ENCODE peak calls at places on chromosomes 7 and 10, in four cellular contexts. B, C, M and I are unnamed samples.

GRCh38 chr7:154598864-154599263 is 404.1 kb downstream of the PAXIP1 start:
- DNase-seq in B (no peak), C (no peak), M (no peak), I (no peak)

GRCh38 chr10:114239994-114240345 is 916 bp downstream of the VWA2 start:
- DNase-seq in B (no peak), C (no peak), M (no peak), I (no peak)

GRCh38 chr10:14072541-14072940 is 258.2 kb downstream of the FRMD4A start:
- DNase-seq in B (no peak), C (no peak), M (peak), I (no peak)

GRCh38 chr7:48109848-48110663 is 21.0 kb downstream of the UPP1 start:
- DNase-seq in B (no peak), C (peak), M (peak), I (peak)

GRCh38 chr7:87199700-87200450 is 19.7 kb downstream of the TMEM243 start:
- DNase-seq in B (no peak), C (no peak), M (no peak), I (no peak)

GRCh38 chr7:26843696-26844095 is 20.7 kb downstream of the SKAP2 start:
- DNase-seq in B (no peak), C (peak), M (peak), I (no peak)

GRCh38 chr7:148527717-148528168 is 62.8 kb upstream of the C7orf33 start:
- DNase-seq in B (peak), C (peak), M (peak), I (peak)

GRCh38 chr7:74043523-74043951 is 15.6 kb downstream of the ELN start:
- DNase-seq in B (peak), C (no peak), M (no peak), I (peak)

GRCh38 chr7:129055294-129055816 is 444 bp upstream of the TNPO3 start:
- DNase-seq in B (no peak), C (no peak), M (no peak), I (no peak)

GRCh38 chr10:101614957-101615759 is 27.0 kb downstream of the DPCD start:
- DNase-seq in B (no peak), C (no peak), M (no peak), I (no peak)

GRCh38 chr10:1939016-1939415 is 201.7 kb upstream of the ADARB2 start:
- DNase-seq in B (no peak), C (no peak), M (no peak), I (no peak)

GRCh38 chr10:115829501-115830215 is 443.3 kb downstream of the GFRA1 start:
- DNase-seq in B (peak), C (no peak), M (no peak), I (peak)

GRCh38 chr10:35090162-35090954 is at the start of gene CUL2:
- DNase-seq in B (peak), C (peak), M (peak), I (peak)
- H3K4me3 ChIP-seq in B (peak), C (peak), M (peak), I (peak)

GRCh38 chr10:93064874-93065660 is 4.5 kb downstream of the CYP26C1 start:
- DNase-seq in B (no peak), C (no peak), M (no peak), I (no peak)
- TF ChIP-seq EZH2 in B (no peak), C (no peak), M (no peak), I (no peak)

DNA sequence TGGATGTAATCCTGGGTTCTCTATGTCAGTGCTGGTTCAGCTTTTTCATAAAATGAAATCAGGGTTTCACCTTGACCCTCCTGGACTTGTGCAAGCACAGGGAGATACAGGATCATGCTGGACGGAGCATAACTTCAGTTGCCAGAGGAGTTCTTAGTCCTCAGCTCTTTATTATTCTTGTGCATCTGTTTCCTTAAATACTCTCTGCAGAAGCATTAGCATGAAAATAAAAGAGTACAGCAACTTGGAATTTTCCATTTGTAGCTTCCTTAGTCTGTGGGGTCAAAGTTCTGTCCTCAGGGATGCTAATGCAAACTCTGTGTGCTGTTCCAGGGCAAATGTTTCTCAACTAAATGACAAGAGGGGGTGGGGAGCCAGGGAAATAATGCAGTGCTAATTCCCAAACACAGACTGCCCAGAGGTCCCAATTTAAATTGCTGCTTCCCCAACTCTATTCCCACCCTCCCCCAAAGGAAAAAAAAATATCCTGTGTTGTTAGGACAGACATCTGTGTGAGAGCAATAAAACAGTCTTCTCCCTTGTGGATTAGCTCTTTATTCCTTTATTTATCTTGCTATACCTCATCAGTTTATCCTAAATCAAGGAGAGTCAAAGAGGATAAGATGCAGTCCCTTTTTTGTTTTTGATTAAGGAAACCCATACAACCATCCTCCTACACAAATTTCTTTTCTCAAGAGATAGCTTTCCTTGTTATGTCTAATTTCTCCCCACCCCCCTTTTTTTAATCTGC is 905.0 kb downstream of the LRMDA start:
- DNase-seq in B (no peak), C (no peak), M (no peak), I (no peak)
- H3K27ac ChIP-seq in B (no peak), C (no peak), M (no peak), I (no peak)

GRCh38 chr7:39732837-39733804 is 109.7 kb downstream of the RALA start:
- DNase-seq in B (peak), C (peak), M (peak), I (peak)

GRCh38 chr7:39735903-39736302 is 112.5 kb downstream of the RALA start:
- DNase-seq in B (peak), C (no peak), M (no peak), I (peak)

GRCh38 chr7:39733881-39734571 is 110.7 kb downstream of the RALA start:
- DNase-seq in B (peak), C (no peak), M (peak), I (peak)

DNA sequence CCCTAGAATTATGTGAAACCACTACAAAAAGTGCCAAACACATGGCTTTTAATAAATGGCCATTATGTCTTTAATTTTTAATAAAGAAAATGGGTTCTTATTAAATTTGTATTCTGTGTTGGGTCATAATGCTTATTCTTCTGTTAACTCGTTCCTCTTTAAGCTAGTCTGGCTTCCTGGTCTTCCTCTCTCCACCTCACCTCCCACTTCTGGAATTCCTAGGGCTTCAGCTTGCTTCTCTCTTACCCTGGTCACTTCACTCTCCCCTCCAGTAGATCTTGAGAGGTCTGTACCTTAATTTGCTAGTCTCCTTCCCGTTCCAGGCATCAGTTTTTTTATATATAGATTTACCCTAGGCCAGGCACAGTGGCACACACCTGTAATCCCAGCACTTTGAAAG is 111.2 kb downstream of the RALA start:
- DNase-seq in B (no peak), C (no peak), M (no peak), I (no peak)
- H3K4me3 ChIP-seq in B (peak), C (no peak), M (peak), I (peak)

DNA sequence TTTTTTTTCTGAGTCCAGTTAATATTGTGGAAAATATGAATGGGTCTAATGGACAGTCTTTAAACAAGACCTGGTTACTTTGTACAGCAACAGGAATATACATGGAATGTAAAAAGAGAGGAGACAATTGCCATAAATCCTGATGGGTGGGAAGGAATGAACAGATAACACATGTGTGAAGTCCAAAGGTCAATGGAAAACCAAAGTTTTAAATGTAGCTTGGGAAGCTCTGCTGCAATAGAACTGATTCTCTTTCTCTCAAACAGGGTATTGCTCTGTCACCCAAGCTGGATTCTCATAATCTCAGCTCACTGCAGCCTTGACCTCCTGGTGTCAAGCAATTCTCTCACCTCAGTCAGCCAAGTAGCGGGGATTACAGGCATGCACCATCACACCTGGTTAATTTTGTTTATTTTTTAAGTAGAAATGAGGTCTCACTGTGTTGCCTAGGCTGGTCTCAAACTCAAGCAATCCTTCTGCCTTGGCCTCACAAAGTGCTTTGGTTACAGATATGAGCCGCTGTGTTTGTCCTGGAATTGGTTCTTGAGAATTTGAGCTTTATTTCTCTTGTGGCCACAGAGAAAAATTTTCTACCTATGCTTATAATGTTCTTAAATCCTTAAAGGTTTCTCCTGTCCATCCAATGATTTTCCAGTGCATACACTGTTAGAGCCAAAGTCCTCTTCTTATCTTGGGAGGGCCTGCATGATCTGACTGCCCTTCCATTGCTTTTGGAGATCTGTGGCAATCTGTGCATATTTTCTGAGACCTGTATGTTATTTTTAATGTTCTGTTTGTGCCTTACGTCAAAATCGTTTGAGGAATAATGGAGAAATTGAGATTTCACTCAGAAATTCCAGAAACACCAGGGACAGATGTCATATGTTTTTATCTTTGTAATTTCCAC is 30.7 kb upstream of the ZNF92 start:
- DNase-seq in B (no peak), C (no peak), M (no peak), I (no peak)
- TF ChIP-seq EZH2 in B (no peak), C (no peak), M (no peak), I (no peak)

GRCh38 chr10:56466005-56466404 is 104.9 kb upstream of the ZWINT start:
- DNase-seq in B (no peak), C (no peak), M (no peak), I (no peak)
- H3K27ac ChIP-seq in B (no peak), C (no peak), M (no peak), I (no peak)

GRCh38 chr7:127901895-127902703 is 129.1 kb downstream of the LRRC4 start:
- DNase-seq in B (no peak), C (no peak), M (no peak), I (no peak)

GRCh38 chr7:127905491-127906330 is 125.5 kb downstream of the LRRC4 start:
- DNase-seq in B (peak), C (no peak), M (peak), I (no peak)

GRCh38 chr7:127907110-127907509 is 124.1 kb downstream of the LRRC4 start:
- DNase-seq in B (no peak), C (no peak), M (no peak), I (no peak)

GRCh38 chr7:127903913-127904705 is 127.1 kb downstream of the LRRC4 start:
- DNase-seq in B (no peak), C (no peak), M (no peak), I (no peak)

GRCh38 chr7:127904706-127905056 is 126.6 kb downstream of the LRRC4 start:
- DNase-seq in B (no peak), C (no peak), M (no peak), I (no peak)
- H3K4me3 ChIP-seq in B (no peak), C (no peak), M (no peak), I (no peak)

DNA sequence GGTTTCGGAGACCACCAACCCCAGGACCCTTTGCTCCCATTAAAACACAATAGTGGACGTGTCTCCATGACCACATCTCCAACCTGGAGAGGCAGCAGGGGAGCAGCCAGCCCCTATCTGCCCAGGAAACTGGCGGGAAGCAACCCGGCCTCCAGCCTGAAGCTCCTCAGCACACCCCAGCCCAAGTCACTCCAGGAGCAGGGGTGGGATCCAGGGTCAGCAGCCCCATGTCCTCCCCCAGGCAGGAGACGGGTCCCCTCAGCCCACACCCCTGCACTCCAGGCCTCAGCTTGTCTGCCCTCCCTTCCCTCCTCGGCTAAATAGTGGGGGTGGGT is 601 bp downstream of the ADAM8 start:
- DNase-seq in B (no peak), C (no peak), M (no peak), I (no peak)
- TF ChIP-seq EZH2 in B (no peak), C (no peak), M (no peak), I (no peak)

GRCh38 chr7:1555046-1555812 is 776 bp downstream of the TMEM184A start:
- DNase-seq in B (peak), C (no peak), M (peak), I (no peak)
- H3K27ac ChIP-seq in B (peak), C (peak), M (peak), I (no peak)